ENCODE peak calls at places on chromosomes 4 and X, in four cellular contexts. F, U, G and A are unnamed samples.

GRCh38 chr4:186021461-186022167 is 47.3 kb upstream of the TLR3 start:
- DNase-seq in G (no peak), U (peak), F (peak), A (no peak)

GRCh38 chr4:99735822-99736221 is 78.2 kb upstream of the C4orf54 start:
- DNase-seq in U (no peak), G (no peak), F (no peak), A (no peak)

GRCh38 chr4:154738426-154738825 is 5.4 kb upstream of the LRAT start:
- DNase-seq in U (peak), F (no peak), G (no peak), A (no peak)

GRCh38 chr4:152029631-152030030 is 268.8 kb upstream of the GATB start:
- DNase-seq in G (no peak), F (no peak), U (no peak), A (no peak)

GRCh38 chr4:126071346-126072333 is 756.9 kb downstream of the FAT4 start:
- DNase-seq in F (peak), G (no peak), U (no peak), A (no peak)

GRCh38 chr4:77430847-77431246 is 174.8 kb upstream of the CXCL13 start:
- DNase-seq in F (no peak), G (no peak), U (no peak), A (no peak)

GRCh38 chr4:21768349-21769310 is 179.9 kb downstream of the KCNIP4 start:
- DNase-seq in F (peak), U (no peak), G (no peak), A (peak)

GRCh38 chr4:13590766-13591165 is 36.8 kb downstream of the BOD1L1 start:
- DNase-seq in G (no peak), F (no peak), U (no peak), A (no peak)

GRCh38 chr4:121209171-121209570 is 45.0 kb upstream of the TNIP3 start:
- DNase-seq in U (no peak), F (no peak), G (no peak), A (no peak)

GRCh38 chr4:109655396-109655795 is 47.8 kb downstream of the CASP6 start:
- DNase-seq in G (no peak), F (no peak), U (no peak), A (no peak)

GRCh38 chr4:108794136-108794535 is 31.3 kb upstream of the ETNPPL start:
- DNase-seq in G (no peak), U (no peak), F (no peak), A (no peak)

GRCh38 chrX:9327086-9327746 is 137.6 kb upstream of the TBL1X start:
- DNase-seq in G (no peak), U (no peak), F (no peak), A (no peak)

GRCh38 chr4:113145519-113146291 is 96.3 kb downstream of the ANK2 start:
- DNase-seq in U (peak), G (no peak), F (peak), A (no peak)

GRCh38 chr4:147640331-147640730 is 23.1 kb downstream of the TMEM184C start:
- DNase-seq in G (no peak), U (no peak), F (no peak), A (no peak)

GRCh38 chr4:94472056-94472826 is 20.5 kb downstream of the PDLIM5 start:
- DNase-seq in F (peak), U (no peak), G (no peak), A (no peak)

GRCh38 chr4:136505020-136505419 is 1027.3 kb downstream of the PCDH18 start:
- DNase-seq in G (no peak), F (no peak), U (no peak), A (no peak)

GRCh38 chr4:127463883-127464282 is 168.9 kb upstream of the INTU start:
- DNase-seq in F (no peak), G (no peak), U (peak), A (no peak)

GRCh38 chr4:16027114-16027513 is 56.7 kb downstream of the PROM1 start:
- DNase-seq in F (no peak), U (no peak), G (no peak), A (no peak)

GRCh38 chrX:26581086-26581485 is 365.1 kb downstream of the MAGEB5 start:
- DNase-seq in G (no peak), U (no peak), F (no peak), A (no peak)

GRCh38 chr4:108113229-108113628 is 55.5 kb downstream of the LEF1 start:
- DNase-seq in U (no peak), F (no peak), G (no peak), A (no peak)

GRCh38 chr4:107183155-107183774 is 147.2 kb upstream of the DKK2 start:
- DNase-seq in F (peak), U (peak), G (peak), A (peak)

GRCh38 chrX:40996886-40997530 is 88.2 kb upstream of the USP9X start:
- DNase-seq in G (no peak), U (no peak), F (peak), A (peak)

GRCh38 chrX:18574591-18574990 is 97.3 kb downstream of the RS1 start:
- DNase-seq in U (no peak), F (no peak), G (no peak), A (no peak)

GRCh38 chr4:2858451-2859217 is 15.0 kb downstream of the ADD1 start:
- DNase-seq in G (no peak), F (peak), U (no peak), A (peak)

GRCh38 chr4:111631157-111631999 is 513.9 kb upstream of the FAM241A start:
- DNase-seq in U (no peak), G (no peak), F (no peak), A (no peak)

GRCh38 chrX:108090474-108091265 is 672 bp downstream of the PSMD10 start:
- DNase-seq in U (no peak), G (no peak), F (peak), A (no peak)

GRCh38 chr4:88159137-88159725 is 792 bp upstream of the ABCG2 start:
- DNase-seq in G (no peak), U (peak), F (peak), A (no peak)

GRCh38 chrX:24207826-24208225 is 58.3 kb downstream of the ZFX start:
- DNase-seq in G (no peak), F (no peak), U (no peak), A (no peak)

GRCh38 chr4:40309250-40309774 is 25.8 kb upstream of the CHRNA9 start:
- DNase-seq in F (peak), G (peak), U (peak), A (peak)

GRCh38 chr4:144267084-144267483 is 126.6 kb upstream of the GYPA start:
- DNase-seq in F (no peak), U (no peak), G (no peak), A (no peak)

GRCh38 chr4:21113496-21114213 is 413.4 kb downstream of the PACRGL start:
- DNase-seq in G (no peak), F (no peak), U (no peak), A (no peak)

GRCh38 chr4:183407128-183407585 is 37.3 kb upstream of the CDKN2AIP start:
- DNase-seq in U (peak), G (peak), F (peak), A (peak)

GRCh38 chr4:24315056-24315455 is 269.3 kb downstream of the DHX15 start:
- DNase-seq in G (no peak), U (no peak), F (no peak), A (no peak)

DNA sequence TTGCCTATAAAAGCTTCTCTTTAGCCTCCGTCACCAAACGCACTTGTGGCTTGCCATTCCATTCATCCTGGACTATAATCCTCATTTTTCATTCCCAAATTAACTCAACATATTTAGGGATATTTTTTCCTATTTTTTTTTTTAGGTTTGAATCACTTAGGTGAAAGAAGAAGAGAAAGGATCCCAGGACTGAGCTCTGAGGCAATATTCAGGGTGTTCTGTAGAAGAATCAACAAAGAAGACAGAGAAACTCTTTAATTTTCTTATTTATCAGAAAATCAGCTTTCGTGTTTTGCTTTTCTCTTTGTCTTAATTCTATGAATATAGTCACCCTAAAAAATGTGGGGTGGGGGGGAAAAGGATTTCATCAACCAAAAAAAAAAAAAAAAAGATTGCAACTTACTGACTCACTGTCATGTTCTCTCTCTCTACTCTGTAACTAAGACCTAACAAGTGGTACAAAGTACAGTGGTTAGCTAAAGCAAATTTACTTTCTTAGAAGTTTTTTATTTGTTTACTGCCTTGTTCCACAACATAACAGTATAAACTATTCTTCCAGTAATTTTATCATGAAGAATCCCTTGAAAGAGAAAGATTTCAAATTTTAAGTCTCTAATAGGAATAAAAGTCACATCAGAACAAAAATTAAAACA is 272.0 kb downstream of the DHX15 start:
- DNase-seq in F (peak), U (no peak), G (no peak), A (no peak)
- TF ChIP-seq CREM in F (peak), U (no peak), G (no peak), A (no peak)

GRCh38 chr4:165476214-165477098 is 97.6 kb downstream of the CPE start:
- DNase-seq in G (no peak), U (no peak), F (no peak), A (peak)
- TF ChIP-seq CREM in G (no peak), U (no peak), F (no peak), A (peak)

DNA sequence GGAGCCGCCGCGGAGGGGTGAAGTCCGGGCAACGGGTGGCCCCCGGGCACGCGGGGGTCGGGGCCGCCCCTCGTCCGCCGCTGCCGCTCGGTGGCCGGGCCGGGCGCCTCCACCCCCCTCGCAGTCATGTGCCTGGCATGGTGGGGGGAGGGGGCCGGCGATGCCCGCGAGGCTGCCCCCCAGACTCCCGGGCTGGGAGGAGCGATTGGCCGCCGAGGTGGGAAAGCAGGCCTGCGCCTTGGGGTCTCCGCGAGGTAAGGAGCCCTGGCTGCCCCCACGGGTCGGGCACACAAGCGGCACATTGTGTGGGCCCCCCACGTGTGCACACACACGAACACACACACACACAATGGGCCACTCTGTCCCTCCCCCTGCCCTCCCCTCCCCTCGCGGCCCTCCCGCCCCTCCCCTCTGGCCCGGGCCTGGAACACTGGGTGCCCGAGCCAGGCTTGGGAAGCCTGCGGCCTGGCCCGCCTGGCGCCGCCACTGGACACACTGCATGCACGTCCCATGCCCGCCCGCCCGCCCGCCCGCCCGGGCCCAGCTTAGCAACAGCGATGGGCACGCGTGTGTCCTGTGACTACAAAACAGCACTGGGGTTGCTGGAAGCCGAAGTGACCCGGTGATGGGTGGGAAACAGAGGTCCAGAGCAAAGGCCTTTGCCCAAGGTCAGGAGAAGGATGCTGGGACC is 1.3 kb downstream of the SLC6A8 start:
- DNase-seq in F (no peak), G (no peak), U (no peak), A (peak)
- TF ChIP-seq CREM in F (no peak), G (no peak), U (no peak), A (no peak)

GRCh38 chrX:35842657-35843056 is 44.5 kb downstream of the MAGEB16 start:
- DNase-seq in F (no peak), G (no peak), U (no peak), A (no peak)
- TF ChIP-seq CREM in F (no peak), G (no peak), U (no peak), A (no peak)

GRCh38 chr4:8675383-8675782 is 82.8 kb downstream of the CPZ start:
- DNase-seq in U (peak), F (peak), G (no peak), A (peak)
- TF ChIP-seq CREM in U (peak), F (no peak), G (no peak), A (peak)